ENCODE peak calls at places on chromosomes 3 and 15, in seven cellular contexts. One of them, this sample, is unnamed.

GRCh38 chr3:61663728-61664492 is 102.5 kb downstream of the PTPRG start:
- DNase-seq in T-helper 1 cell: no peak
- DNase-seq in CD8-positive, alpha-beta T cell: no peak
- DNase-seq in activated T-cell treated with anti-CD3 and anti-CD28 coated beads for 24 hours: no peak
- DNase-seq in spleen: no peak
- DNase-seq in stimulated activated CD8-positive, alpha-beta memory T cell treated with anti-CD3 and anti-CD28 coated beads, Interleukin-15, amount 100 ng/mL, for 24 hours: no peak
- DNase-seq in activated CD4-positive, alpha-beta T cell treated with anti-CD3 and anti-CD28 coated beads for 24 hours: no peak
- DNase-seq in this sample: no peak

GRCh38 chr3:179373938-179374337 is 26.4 kb downstream of the MFN1 start:
- DNase-seq in stimulated activated CD8-positive, alpha-beta memory T cell treated with anti-CD3 and anti-CD28 coated beads, Interleukin-15, amount 100 ng/mL, for 24 hours: no peak
- DNase-seq in activated CD4-positive, alpha-beta T cell treated with anti-CD3 and anti-CD28 coated beads for 24 hours: no peak
- DNase-seq in activated T-cell treated with anti-CD3 and anti-CD28 coated beads for 24 hours: no peak
- DNase-seq in spleen: no peak
- DNase-seq in CD8-positive, alpha-beta T cell: no peak
- DNase-seq in T-helper 1 cell: no peak
- DNase-seq in this sample: no peak

GRCh38 chr15:41020829-41021228 is 67.6 kb downstream of the CHAC1 start:
- DNase-seq in activated T-cell treated with anti-CD3 and anti-CD28 coated beads for 24 hours: no peak
- DNase-seq in activated CD4-positive, alpha-beta T cell treated with anti-CD3 and anti-CD28 coated beads for 24 hours: no peak
- DNase-seq in spleen: no peak
- DNase-seq in stimulated activated CD8-positive, alpha-beta memory T cell treated with anti-CD3 and anti-CD28 coated beads, Interleukin-15, amount 100 ng/mL, for 24 hours: no peak
- DNase-seq in T-helper 1 cell: no peak
- DNase-seq in CD8-positive, alpha-beta T cell: no peak
- DNase-seq in this sample: no peak

GRCh38 chr3:71099997-71100719 is 483.4 kb downstream of the FOXP1 start:
- DNase-seq in activated CD4-positive, alpha-beta T cell treated with anti-CD3 and anti-CD28 coated beads for 24 hours: no peak
- DNase-seq in activated T-cell treated with anti-CD3 and anti-CD28 coated beads for 24 hours: no peak
- DNase-seq in CD8-positive, alpha-beta T cell: no peak
- DNase-seq in spleen: no peak
- DNase-seq in T-helper 1 cell: no peak
- DNase-seq in stimulated activated CD8-positive, alpha-beta memory T cell treated with anti-CD3 and anti-CD28 coated beads, Interleukin-15, amount 100 ng/mL, for 24 hours: no peak
- DNase-seq in this sample: no peak

GRCh38 chr3:111701292-111701906 is 106.3 kb upstream of the ZBED2 start:
- DNase-seq in CD8-positive, alpha-beta T cell: no peak
- DNase-seq in activated CD4-positive, alpha-beta T cell treated with anti-CD3 and anti-CD28 coated beads for 24 hours: no peak
- DNase-seq in spleen: no peak
- DNase-seq in activated T-cell treated with anti-CD3 and anti-CD28 coated beads for 24 hours: no peak
- DNase-seq in stimulated activated CD8-positive, alpha-beta memory T cell treated with anti-CD3 and anti-CD28 coated beads, Interleukin-15, amount 100 ng/mL, for 24 hours: no peak
- DNase-seq in T-helper 1 cell: no peak
- DNase-seq in this sample: no peak

GRCh38 chr3:174884776-174885568 is 25.8 kb downstream of the NAALADL2 start:
- DNase-seq in T-helper 1 cell: no peak
- DNase-seq in spleen: no peak
- DNase-seq in stimulated activated CD8-positive, alpha-beta memory T cell treated with anti-CD3 and anti-CD28 coated beads, Interleukin-15, amount 100 ng/mL, for 24 hours: no peak
- DNase-seq in activated T-cell treated with anti-CD3 and anti-CD28 coated beads for 24 hours: no peak
- DNase-seq in activated CD4-positive, alpha-beta T cell treated with anti-CD3 and anti-CD28 coated beads for 24 hours: no peak
- DNase-seq in CD8-positive, alpha-beta T cell: no peak
- DNase-seq in this sample: no peak

GRCh38 chr3:124032881-124033359 is 41.0 kb upstream of the ROPN1 start:
- DNase-seq in activated CD4-positive, alpha-beta T cell treated with anti-CD3 and anti-CD28 coated beads for 24 hours: peak; percentile 50
- DNase-seq in CD8-positive, alpha-beta T cell: peak; percentile 61
- DNase-seq in stimulated activated CD8-positive, alpha-beta memory T cell treated with anti-CD3 and anti-CD28 coated beads, Interleukin-15, amount 100 ng/mL, for 24 hours: peak; percentile 37
- DNase-seq in activated T-cell treated with anti-CD3 and anti-CD28 coated beads for 24 hours: peak; percentile 58
- DNase-seq in spleen: peak; percentile 91
- DNase-seq in T-helper 1 cell: peak; percentile 25
- DNase-seq in this sample: peak; percentile 37

GRCh38 chr3:39220551-39221530 is 28.4 kb upstream of the XIRP1 start:
- DNase-seq in activated T-cell treated with anti-CD3 and anti-CD28 coated beads for 24 hours: no peak
- DNase-seq in CD8-positive, alpha-beta T cell: no peak
- DNase-seq in spleen: no peak
- DNase-seq in activated CD4-positive, alpha-beta T cell treated with anti-CD3 and anti-CD28 coated beads for 24 hours: no peak
- DNase-seq in T-helper 1 cell: no peak
- DNase-seq in stimulated activated CD8-positive, alpha-beta memory T cell treated with anti-CD3 and anti-CD28 coated beads, Interleukin-15, amount 100 ng/mL, for 24 hours: no peak
- DNase-seq in this sample: no peak

GRCh38 chr3:153628591-153628990 is 466.6 kb downstream of the RAP2B start:
- DNase-seq in activated T-cell treated with anti-CD3 and anti-CD28 coated beads for 24 hours: no peak
- DNase-seq in activated CD4-positive, alpha-beta T cell treated with anti-CD3 and anti-CD28 coated beads for 24 hours: no peak
- DNase-seq in T-helper 1 cell: no peak
- DNase-seq in spleen: no peak
- DNase-seq in CD8-positive, alpha-beta T cell: no peak
- DNase-seq in stimulated activated CD8-positive, alpha-beta memory T cell treated with anti-CD3 and anti-CD28 coated beads, Interleukin-15, amount 100 ng/mL, for 24 hours: no peak
- DNase-seq in this sample: no peak

GRCh38 chr3:24296441-24297205 is 198.0 kb downstream of the THRB start:
- DNase-seq in activated T-cell treated with anti-CD3 and anti-CD28 coated beads for 24 hours: no peak
- DNase-seq in spleen: no peak
- DNase-seq in CD8-positive, alpha-beta T cell: no peak
- DNase-seq in activated CD4-positive, alpha-beta T cell treated with anti-CD3 and anti-CD28 coated beads for 24 hours: no peak
- DNase-seq in T-helper 1 cell: no peak
- DNase-seq in stimulated activated CD8-positive, alpha-beta memory T cell treated with anti-CD3 and anti-CD28 coated beads, Interleukin-15, amount 100 ng/mL, for 24 hours: no peak
- DNase-seq in this sample: no peak

GRCh38 chr3:58215317-58216025 is 4.7 kb upstream of the DNASE1L3 start:
- DNase-seq in activated T-cell treated with anti-CD3 and anti-CD28 coated beads for 24 hours: no peak
- DNase-seq in activated CD4-positive, alpha-beta T cell treated with anti-CD3 and anti-CD28 coated beads for 24 hours: no peak
- DNase-seq in T-helper 1 cell: no peak
- DNase-seq in CD8-positive, alpha-beta T cell: no peak
- DNase-seq in stimulated activated CD8-positive, alpha-beta memory T cell treated with anti-CD3 and anti-CD28 coated beads, Interleukin-15, amount 100 ng/mL, for 24 hours: no peak
- DNase-seq in spleen: no peak
- DNase-seq in this sample: no peak

GRCh38 chr15:58438111-58438510 is 6.3 kb downstream of the LIPC start:
- DNase-seq in activated CD4-positive, alpha-beta T cell treated with anti-CD3 and anti-CD28 coated beads for 24 hours: no peak
- DNase-seq in CD8-positive, alpha-beta T cell: no peak
- DNase-seq in activated T-cell treated with anti-CD3 and anti-CD28 coated beads for 24 hours: no peak
- DNase-seq in T-helper 1 cell: no peak
- DNase-seq in spleen: no peak
- DNase-seq in stimulated activated CD8-positive, alpha-beta memory T cell treated with anti-CD3 and anti-CD28 coated beads, Interleukin-15, amount 100 ng/mL, for 24 hours: no peak
- DNase-seq in this sample: no peak

GRCh38 chr3:17322106-17322793 is 420.2 kb downstream of the TBC1D5 start:
- DNase-seq in activated T-cell treated with anti-CD3 and anti-CD28 coated beads for 24 hours: no peak
- DNase-seq in T-helper 1 cell: no peak
- DNase-seq in spleen: no peak
- DNase-seq in stimulated activated CD8-positive, alpha-beta memory T cell treated with anti-CD3 and anti-CD28 coated beads, Interleukin-15, amount 100 ng/mL, for 24 hours: no peak
- DNase-seq in CD8-positive, alpha-beta T cell: peak; percentile 13
- DNase-seq in activated CD4-positive, alpha-beta T cell treated with anti-CD3 and anti-CD28 coated beads for 24 hours: no peak
- DNase-seq in this sample: no peak

GRCh38 chr15:70770863-70771262 is 7.5 kb upstream of the UACA start:
- DNase-seq in CD8-positive, alpha-beta T cell: no peak
- DNase-seq in spleen: no peak
- DNase-seq in activated CD4-positive, alpha-beta T cell treated with anti-CD3 and anti-CD28 coated beads for 24 hours: no peak
- DNase-seq in T-helper 1 cell: no peak
- DNase-seq in stimulated activated CD8-positive, alpha-beta memory T cell treated with anti-CD3 and anti-CD28 coated beads, Interleukin-15, amount 100 ng/mL, for 24 hours: no peak
- DNase-seq in activated T-cell treated with anti-CD3 and anti-CD28 coated beads for 24 hours: no peak
- DNase-seq in this sample: no peak

GRCh38 chr15:67174864-67175573 is 79.4 kb downstream of the AAGAB start:
- DNase-seq in activated CD4-positive, alpha-beta T cell treated with anti-CD3 and anti-CD28 coated beads for 24 hours: no peak
- DNase-seq in stimulated activated CD8-positive, alpha-beta memory T cell treated with anti-CD3 and anti-CD28 coated beads, Interleukin-15, amount 100 ng/mL, for 24 hours: no peak
- DNase-seq in activated T-cell treated with anti-CD3 and anti-CD28 coated beads for 24 hours: no peak
- DNase-seq in spleen: no peak
- DNase-seq in CD8-positive, alpha-beta T cell: no peak
- DNase-seq in T-helper 1 cell: no peak
- DNase-seq in this sample: no peak

GRCh38 chr15:100209204-100209603 is 132.6 kb downstream of the ADAMTS17 start:
- DNase-seq in T-helper 1 cell: no peak
- DNase-seq in CD8-positive, alpha-beta T cell: no peak
- DNase-seq in activated T-cell treated with anti-CD3 and anti-CD28 coated beads for 24 hours: no peak
- DNase-seq in stimulated activated CD8-positive, alpha-beta memory T cell treated with anti-CD3 and anti-CD28 coated beads, Interleukin-15, amount 100 ng/mL, for 24 hours: no peak
- DNase-seq in activated CD4-positive, alpha-beta T cell treated with anti-CD3 and anti-CD28 coated beads for 24 hours: no peak
- DNase-seq in spleen: peak; percentile 31
- DNase-seq in this sample: no peak

GRCh38 chr15:98160236-98160635 is 199.7 kb downstream of the ARRDC4 start:
- DNase-seq in T-helper 1 cell: no peak
- DNase-seq in CD8-positive, alpha-beta T cell: peak; percentile 37
- DNase-seq in activated T-cell treated with anti-CD3 and anti-CD28 coated beads for 24 hours: no peak
- DNase-seq in stimulated activated CD8-positive, alpha-beta memory T cell treated with anti-CD3 and anti-CD28 coated beads, Interleukin-15, amount 100 ng/mL, for 24 hours: no peak
- DNase-seq in spleen: no peak
- DNase-seq in activated CD4-positive, alpha-beta T cell treated with anti-CD3 and anti-CD28 coated beads for 24 hours: no peak
- DNase-seq in this sample: no peak

GRCh38 chr3:141412087-141412935 is 44.0 kb downstream of the ZBTB38 start:
- DNase-seq in stimulated activated CD8-positive, alpha-beta memory T cell treated with anti-CD3 and anti-CD28 coated beads, Interleukin-15, amount 100 ng/mL, for 24 hours: no peak
- DNase-seq in T-helper 1 cell: peak; percentile 39
- DNase-seq in CD8-positive, alpha-beta T cell: peak; percentile 55
- DNase-seq in activated CD4-positive, alpha-beta T cell treated with anti-CD3 and anti-CD28 coated beads for 24 hours: no peak
- DNase-seq in activated T-cell treated with anti-CD3 and anti-CD28 coated beads for 24 hours: peak; percentile 19
- DNase-seq in spleen: no peak
- DNase-seq in this sample: no peak

This sample was measured in T follicular helper cell.